ENCODE peak calls at places on chromosomes 1 and 21, in ten cellular contexts. R is NCI-H1105 treated with DMSO at 0.1 percent for 48 hours; K is prostate gland; Q is activated T-helper 1 cell treated with Interleukin-2 at 50 U/mL for 16 hours; T is Right ventricle myocardium superior; X is AG04450; N is left lung; J is NK-92 treated with Interleukin-12 subunit alpha and Interleukin-12 subunit beta, amount 100 ng/mL, for 24 hours; E is hepatocyte; G is cardiac muscle cell. I is an unnamed sample.

GRCh38 chr1:115432061-115432460 is 94.0 kb upstream of the NGF start:
- DNase-seq in R (no peak), K (no peak), Q (no peak), T (no peak), X (no peak), N (peak; percentile 49), J (no peak), E (peak; percentile 38), G (no peak), I (peak; percentile 49)

GRCh38 chr21:45892156-45892919 is 89.2 kb upstream of the COL6A1 start:
- DNase-seq in R (no peak), K (no peak), Q (no peak), T (peak; percentile 69), X (no peak), N (peak; percentile 56), J (no peak), E (no peak), G (no peak), I (no peak)

GRCh38 chr21:32484706-32485380 is 72.3 kb downstream of the EVA1C start:
- DNase-seq in R (no peak), K (peak; percentile 75), Q (no peak), T (peak; percentile 59), X (no peak), N (peak; percentile 80), J (no peak), E (no peak), G (no peak), I (peak; percentile 47)

GRCh38 chr1:196723325-196724185 is 51.1 kb upstream of the CFHR3 start:
- DNase-seq in R (peak; percentile 49), K (peak; percentile 22), Q (peak; percentile 10), T (no peak), X (no peak), N (no peak), J (peak; percentile 5), E (peak; percentile 75), G (peak; percentile 66), I (no peak)

GRCh38 chr1:167135281-167135840 is 41.5 kb downstream of the STYXL2 start:
- DNase-seq in R (no peak), K (no peak), Q (no peak), T (no peak), X (no peak), N (no peak), J (no peak), E (no peak), G (no peak), I (no peak)

GRCh38 chr1:9770276-9770675 is 53.5 kb downstream of the CLSTN1 start:
- DNase-seq in R (no peak), K (no peak), Q (no peak), T (no peak), X (no peak), N (no peak), J (no peak), E (no peak), G (no peak), I (peak; percentile 38)

GRCh38 chr1:86247553-86248279 is 91.1 kb upstream of the COL24A1 start:
- DNase-seq in R (no peak), K (no peak), Q (no peak), T (no peak), X (no peak), N (no peak), J (no peak), E (no peak), G (no peak), I (no peak)

GRCh38 chr1:233788687-233789086 is 115.8 kb upstream of the SLC35F3 start:
- DNase-seq in R (no peak), K (no peak), Q (no peak), T (no peak), X (no peak), N (no peak), J (no peak), E (no peak), G (no peak), I (no peak)

GRCh38 chr1:154213274-154213673 is 7.1 kb upstream of the CFAP141 start:
- DNase-seq in R (no peak), K (no peak), Q (no peak), T (no peak), X (no peak), N (no peak), J (no peak), E (no peak), G (no peak), I (no peak)

GRCh38 chr1:94305704-94306103 is 68.3 kb upstream of the ARHGAP29 start:
- DNase-seq in R (no peak), K (no peak), Q (no peak), T (no peak), X (no peak), N (no peak), J (no peak), E (no peak), G (no peak), I (no peak)

GRCh38 chr1:22808846-22809501 is 98.3 kb downstream of the EPHB2 start:
- DNase-seq in R (no peak), K (no peak), Q (no peak), T (peak; percentile 82), X (peak; percentile 37), N (peak; percentile 56), J (no peak), E (peak; percentile 71), G (peak; percentile 39), I (peak; percentile 61)

GRCh38 chr1:55286851-55287602 is 71.9 kb upstream of the USP24 start:
- DNase-seq in R (no peak), K (no peak), Q (no peak), T (no peak), X (no peak), N (no peak), J (no peak), E (no peak), G (no peak), I (no peak)

GRCh38 chr1:191290441-191290840 is 812.8 kb upstream of the BRINP3 start:
- DNase-seq in R (no peak), K (no peak), Q (no peak), T (no peak), X (no peak), N (no peak), J (no peak), E (peak; percentile 22), G (no peak), I (no peak)

GRCh38 chr1:62309906-62310305 is 9.3 kb downstream of the KANK4 start:
- DNase-seq in R (no peak), K (no peak), Q (no peak), T (no peak), X (no peak), N (no peak), J (no peak), E (no peak), G (no peak), I (no peak)

GRCh38 chr1:82179162-82179561 is 378.4 kb downstream of the ADGRL2 start:
- DNase-seq in R (no peak), K (no peak), Q (no peak), T (no peak), X (no peak), N (no peak), J (no peak), E (no peak), G (no peak), I (no peak)